ENCODE peak calls at places on chromosomes 2 and 18, in nine cellular contexts. N is kidney, A is GM23248, X is endothelial cell of umbilical vein, Y is mammary epithelial cell, S is IMR-90, B is neural progenitor cell, W is K562, F is PC-3. J is an unnamed sample.
A peak's percentile ranks its signal among the peaks of the same experiment; 100 is the strongest.

GRCh38 chr2:6080837-6081541 is 388.8 kb downstream of the SOX11 start:
- DNase-seq in N (no peak), A (no peak), X (no peak), Y (no peak), S (no peak), B (no peak), W (no peak), F (no peak), J (no peak)

GRCh38 chr2:95359035-95359434 is 43.5 kb upstream of the FAHD2A start:
- DNase-seq in N (no peak), A (peak; percentile 89), X (no peak), Y (peak; percentile 59), S (peak; percentile 73), B (no peak), W (no peak), F (peak; percentile 43), J (no peak)

GRCh38 chr2:127128508-127128907 is 21.6 kb upstream of the BIN1 start:
- DNase-seq in N (peak; percentile 89), A (no peak), X (no peak), Y (peak; percentile 55), S (no peak), B (peak; percentile 91), W (no peak), F (no peak), J (peak; percentile 96)

GRCh38 chr2:53353372-53354111 is 414.1 kb upstream of the CHAC2 start:
- DNase-seq in N (no peak), A (peak; percentile 52), X (no peak), Y (peak; percentile 29), S (peak; percentile 15), B (peak; percentile 29), W (no peak), F (peak; percentile 67), J (no peak)

GRCh38 chr2:55616509-55617159 is 788 bp downstream of the PPP4R3B start:
- DNase-seq in N (no peak), A (peak; percentile 76), X (peak; percentile 71), Y (peak; percentile 71), S (peak; percentile 68), B (peak; percentile 46), W (peak; percentile 54), F (peak; percentile 43), J (peak; percentile 82)

GRCh38 chr2:105329561-105330495 is at the start of gene TGFBRAP1:
- DNase-seq in N (peak; percentile 85), A (peak; percentile 84), X (peak; percentile 35), Y (peak; percentile 27), S (peak; percentile 42), B (peak; percentile 85), W (peak; percentile 79), F (peak; percentile 56), J (peak; percentile 71)

GRCh38 chr18:49168281-49168680 is 217.5 kb upstream of the SMAD7 start:
- DNase-seq in N (no peak), A (no peak), X (no peak), Y (no peak), S (no peak), B (no peak), W (no peak), F (no peak), J (no peak)

GRCh38 chr18:22363867-22364463 is 53.8 kb downstream of the CTAGE1 start:
- DNase-seq in N (no peak), A (no peak), X (peak; percentile 46), Y (no peak), S (peak; percentile 29), B (no peak), W (no peak), F (peak; percentile 34), J (no peak)

GRCh38 chr18:58557013-58557435 is 71.9 kb downstream of the ALPK2 start:
- DNase-seq in N (no peak), A (no peak), X (no peak), Y (no peak), S (no peak), B (no peak), W (no peak), F (no peak), J (no peak)

GRCh38 chr18:55918449-55918848 is 330.5 kb upstream of the TCF4 start:
- DNase-seq in N (no peak), A (peak; percentile 61), X (no peak), Y (no peak), S (peak; percentile 31), B (no peak), W (no peak), F (no peak), J (no peak)

GRCh38 chr2:19823507-19823906 is 78.3 kb downstream of the TTC32 start:
- DNase-seq in N (no peak), A (peak; percentile 54), X (no peak), Y (no peak), S (peak; percentile 31), B (no peak), W (no peak), F (peak; percentile 65), J (no peak)

GRCh38 chr2:6909431-6910385 is 7.5 kb upstream of the RNF144A start:
- DNase-seq in N (no peak), A (no peak), X (no peak), Y (no peak), S (no peak), B (no peak), W (peak; percentile 66), F (no peak), J (peak; percentile 67)

GRCh38 chr2:136901732-136902131 is 136.4 kb downstream of the THSD7B start:
- DNase-seq in N (no peak), A (no peak), X (no peak), Y (no peak), S (no peak), B (no peak), W (no peak), F (no peak), J (no peak)

GRCh38 chr2:230170532-230170931 is 49.3 kb downstream of the SP110 start:
- DNase-seq in N (no peak), A (no peak), X (peak; percentile 56), Y (no peak), S (no peak), B (no peak), W (no peak), F (peak; percentile 66), J (no peak)

GRCh38 chr18:79496978-79497637 is 101.4 kb downstream of the NFATC1 start:
- DNase-seq in N (peak; percentile 87), A (peak; percentile 51), X (no peak), Y (no peak), S (peak; percentile 57), B (no peak), W (no peak), F (no peak), J (no peak)

GRCh38 chr2:4047961-4048891 is 344.9 kb downstream of the DCDC2C start:
- DNase-seq in N (no peak), A (no peak), X (peak; percentile 77), Y (no peak), S (no peak), B (no peak), W (no peak), F (peak; percentile 22), J (no peak)

GRCh38 chr2:11569636-11570035 is 35.8 kb downstream of the GREB1 start:
- DNase-seq in N (peak; percentile 33), A (no peak), X (no peak), Y (no peak), S (no peak), B (no peak), W (no peak), F (no peak), J (no peak)
- H3K9ac ChIP-seq in N (no peak overlapping the region), A (no peak overlapping the region), X (no peak overlapping the region), Y (no peak overlapping the region), S (no peak overlapping the region), B (no peak overlapping the region), W (no peak overlapping the region), F (no peak overlapping the region), J (no peak overlapping the region)

GRCh38 chr2:241187101-241187690 is 1.3 kb upstream of the ANO7 start:
- DNase-seq in N (peak; percentile 63), A (no peak), X (no peak), Y (no peak), S (no peak), B (no peak), W (no peak), F (no peak), J (no peak)

GRCh38 chr2:241187835-241188234 is 642 bp upstream of the ANO7 start:
- DNase-seq in N (no peak), A (no peak), X (no peak), Y (no peak), S (no peak), B (no peak), W (no peak), F (no peak), J (no peak)

GRCh38 chr2:241184901-241185300 is 3.6 kb upstream of the ANO7 start:
- DNase-seq in N (no peak), A (peak; percentile 53), X (no peak), Y (no peak), S (no peak), B (no peak), W (no peak), F (no peak), J (no peak)

GRCh38 chr2:241188386-241189092 is at the start of gene ANO7:
- DNase-seq in N (peak; percentile 72), A (no peak), X (no peak), Y (no peak), S (no peak), B (no peak), W (no peak), F (peak; percentile 5), J (no peak)

DNA sequence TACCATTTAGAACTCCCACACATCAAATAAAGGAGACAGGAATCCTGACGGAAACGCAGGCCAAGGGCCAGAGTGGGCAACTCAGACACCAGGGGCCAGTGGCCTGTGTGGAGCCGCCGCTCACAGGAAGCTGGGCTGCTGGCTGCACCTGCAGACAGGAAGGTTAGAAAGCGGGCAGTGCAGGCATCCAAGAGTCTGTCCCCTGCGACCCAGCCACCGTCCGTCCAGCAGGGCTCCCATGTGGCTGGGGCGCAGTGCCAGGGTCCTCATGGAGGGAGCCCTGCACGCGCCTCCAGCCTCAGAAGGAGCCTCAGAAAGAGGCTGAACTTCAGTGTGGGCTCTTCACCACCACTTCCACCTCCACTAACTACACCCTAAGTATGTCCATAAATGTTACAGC is 2.5 kb upstream of the ANO7 start:
- DNase-seq in N (peak; percentile 37), A (no peak), X (no peak), Y (no peak), S (no peak), B (no peak), W (no peak), F (no peak), J (no peak)
- H3K9me3 ChIP-seq in N (no peaks in the 10 kb centered on the region), A (no peaks in the 10 kb centered on the region), X (no peaks in the 10 kb centered on the region), Y (no peaks in the 10 kb centered on the region), S (no peaks in the 10 kb centered on the region), B (no peaks in the 10 kb centered on the region), W (no peaks in the 10 kb centered on the region), F (no peaks in the 10 kb centered on the region), J (no peaks in the 10 kb centered on the region)

GRCh38 chr2:148507970-148508369 is 136.6 kb upstream of the EPC2 start:
- DNase-seq in N (no peak), A (no peak), X (no peak), Y (no peak), S (no peak), B (peak; percentile 16), W (no peak), F (no peak), J (no peak)
- H3K9ac ChIP-seq in N (no peak overlapping the region), A (no peak overlapping the region), X (no peak overlapping the region), Y (no peak overlapping the region), S (no peak overlapping the region), B (no peak overlapping the region), W (no peak overlapping the region), F (no peak overlapping the region), J (no peak overlapping the region)

DNA sequence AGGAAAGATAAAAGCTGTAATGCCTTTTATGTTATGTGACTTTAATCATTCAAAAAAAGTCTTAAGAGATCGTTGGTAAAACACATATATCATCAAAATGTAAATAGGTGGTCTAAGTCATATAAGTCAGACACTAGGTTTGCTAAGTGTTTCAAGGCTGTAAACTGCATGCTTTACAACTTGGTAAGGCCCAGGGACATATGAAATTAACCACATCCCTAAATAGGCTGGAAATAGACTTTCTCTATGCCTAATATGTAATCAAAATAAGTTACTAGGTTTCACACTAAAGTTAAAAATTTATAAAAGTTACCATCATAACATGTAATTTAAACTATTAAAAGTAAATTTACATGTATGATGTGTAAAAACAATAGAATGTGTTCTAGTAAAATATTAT is 946.3 kb upstream of the LRATD1 start:
- DNase-seq in N (no peak), A (no peak), X (no peak), Y (no peak), S (no peak), B (no peak), W (no peak), F (no peak), J (peak; percentile 17)
- H3K9me3 ChIP-seq in N (peaks cover 4% of the 10 kb centered on the region), A (peaks cover 4% of the 10 kb centered on the region), X (no peaks in the 10 kb centered on the region), Y (peaks cover 16% of the 10 kb centered on the region), S (peaks cover 14% of the 10 kb centered on the region), B (peaks cover 16% of the 10 kb centered on the region), W (no peaks in the 10 kb centered on the region), F (peaks cover 22% of the 10 kb centered on the region), J (no peaks in the 10 kb centered on the region)